ENCODE peak calls at places on chromosomes 6 and 20, in seven cellular contexts. L, V, G, T, X, O and I are unnamed samples.

GRCh38 chr6:9540534-9541126 is 874.2 kb downstream of the TFAP2A start:
- DNase-seq in G (no peak), T (peak; percentile 77), X (no peak), L (no peak), O (no peak), V (peak; percentile 8), I (no peak)

GRCh38 chr6:83183082-83183828 is 9.8 kb downstream of the PGM3 start:
- DNase-seq in O (no peak), T (peak; percentile 95), V (peak; percentile 10), X (no peak), L (no peak), G (no peak), I (peak; percentile 51)

GRCh38 chr6:87968435-87969278 is 79.0 kb upstream of the SPACA1 start:
- DNase-seq in T (peak; percentile 30), L (no peak), G (peak; percentile 74), O (no peak), V (no peak), X (no peak), I (peak; percentile 18)

GRCh38 chr6:24296944-24297343 is 60.9 kb downstream of the DCDC2 start:
- DNase-seq in T (no peak), L (no peak), X (no peak), G (no peak), V (no peak), O (no peak), I (no peak)

GRCh38 chr20:51528263-51529026 is 14.1 kb downstream of the NFATC2 start:
- DNase-seq in X (no peak), L (no peak), T (no peak), O (no peak), G (no peak), V (no peak), I (no peak)

GRCh38 chr6:3762852-3763251 is 11.3 kb upstream of the PXDC1 start:
- DNase-seq in G (no peak), L (no peak), X (no peak), T (no peak), V (no peak), O (no peak), I (no peak)

GRCh38 chr6:153965996-153966395 is 73.0 kb upstream of the OPRM1 start:
- DNase-seq in O (no peak), T (peak; percentile 6), V (no peak), X (no peak), L (no peak), G (no peak), I (no peak)

GRCh38 chr6:147621280-147621679 is 112.8 kb downstream of the SAMD5 start:
- DNase-seq in V (peak; percentile 5), L (no peak), G (no peak), X (no peak), O (no peak), T (no peak), I (peak; percentile 98)

GRCh38 chr6:146433881-146434741 is 109.5 kb upstream of the RAB32 start:
- DNase-seq in G (peak; percentile 65), T (peak; percentile 51), V (peak; percentile 27), O (no peak), L (no peak), X (no peak), I (no peak)

GRCh38 chr6:41601248-41601549 is 37.1 kb upstream of the MDFI start:
- DNase-seq in X (no peak), T (no peak), G (no peak), O (no peak), L (no peak), V (no peak), I (no peak)

GRCh38 chr20:56430471-56430870 is 18.4 kb downstream of the CASS4 start:
- DNase-seq in V (no peak), O (no peak), G (no peak), X (peak; percentile 64), L (no peak), T (peak; percentile 41), I (no peak)

GRCh38 chr20:52494244-52494643 is 302.7 kb upstream of the ZFP64 start:
- DNase-seq in V (peak; percentile 10), T (peak; percentile 99), L (peak; percentile 31), X (no peak), G (no peak), O (no peak), I (peak; percentile 76)

GRCh38 chr6:48016027-48016755 is 94.8 kb downstream of the PTCHD4 start:
- DNase-seq in L (no peak), G (no peak), X (no peak), V (no peak), T (no peak), O (no peak), I (no peak)

GRCh38 chr20:58306421-58307261 is 2.9 kb upstream of the RAB22A start:
- DNase-seq in G (peak; percentile 68), O (no peak), L (no peak), V (peak; percentile 67), X (peak; percentile 69), T (peak; percentile 50), I (peak; percentile 41)

GRCh38 chr6:51684603-51685002 is 402.8 kb downstream of the PKHD1 start:
- DNase-seq in O (no peak), V (no peak), T (no peak), X (no peak), G (no peak), L (no peak), I (no peak)

GRCh38 chr20:61436674-61437279 is 184.7 kb downstream of the CDH4 start:
- DNase-seq in V (no peak), G (peak; percentile 22), X (peak; percentile 49), L (no peak), T (peak; percentile 51), O (peak; percentile 40), I (no peak)

GRCh38 chr20:51220293-51220706 is 197.4 kb upstream of the KCNG1 start:
- DNase-seq in V (peak; percentile 6), L (peak; percentile 50), T (peak; percentile 49), X (no peak), O (no peak), G (peak; percentile 77), I (peak; percentile 46)

GRCh38 chr20:44362466-44362940 is 7.0 kb downstream of the HNF4A start:
- DNase-seq in G (no peak), L (no peak), T (peak; percentile 6), X (no peak), O (no peak), V (no peak), I (no peak)

GRCh38 chr6:10099648-10100047 is 315.2 kb downstream of the TFAP2A start:
- DNase-seq in L (no peak), V (peak; percentile 14), X (no peak), T (no peak), O (no peak), G (no peak), I (no peak)

GRCh38 chr20:24470031-24470781 is 777 bp downstream of the SYNDIG1 start:
- DNase-seq in O (no peak), X (no peak), V (no peak), L (no peak), G (no peak), T (peak; percentile 50), I (no peak)

GRCh38 chr6:113169484-113169883 is 687.7 kb upstream of the MARCKS start:
- DNase-seq in G (no peak), V (no peak), L (no peak), T (peak; percentile 47), O (no peak), X (no peak), I (no peak)

GRCh38 chr6:2917065-2917464 is 14.0 kb upstream of the SERPINB9 start:
- DNase-seq in V (no peak), X (no peak), O (no peak), G (no peak), L (no peak), T (no peak), I (no peak)

GRCh38 chr6:33936911-33937310 is 133.1 kb upstream of the MLN start:
- DNase-seq in X (no peak), G (no peak), T (no peak), V (no peak), L (no peak), O (no peak), I (no peak)

GRCh38 chr6:124008689-124009371 is 205.2 kb downstream of the NKAIN2 start:
- DNase-seq in O (no peak), V (no peak), X (no peak), T (no peak), G (no peak), L (no peak), I (no peak)

GRCh38 chr6:136873733-136874132 is 48.4 kb upstream of the SLC35D3 start:
- DNase-seq in T (peak; percentile 43), X (no peak), V (no peak), G (no peak), O (no peak), L (no peak), I (no peak)

DNA sequence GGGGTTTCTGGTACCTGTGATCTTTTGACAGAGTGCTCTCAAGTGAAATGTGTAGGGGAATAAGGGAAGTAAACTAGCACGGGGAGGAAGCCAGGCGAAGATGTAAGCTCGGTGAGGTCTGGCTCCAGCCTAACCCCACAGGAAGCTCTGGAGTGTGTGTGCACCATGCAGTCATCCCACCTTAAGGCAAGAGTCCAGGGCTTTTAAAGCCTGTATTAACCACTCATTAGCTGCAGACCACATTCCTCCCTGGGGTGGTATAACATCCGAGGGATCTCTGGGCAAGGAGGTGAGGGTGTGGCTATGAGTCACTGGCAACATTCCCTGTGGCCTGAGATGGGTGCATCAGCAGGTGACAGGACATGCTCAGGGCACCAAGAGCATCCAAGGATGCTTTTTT is 12.5 kb upstream of the RANBP9 start:
- DNase-seq in L (no peak), G (no peak), X (no peak), V (no peak), O (peak; percentile 27), T (peak; percentile 27), I (peak; percentile 61)
- H3K4me3 ChIP-seq in L (no peak overlapping the region), G (no peak overlapping the region), X (no peak overlapping the region), V (no peak overlapping the region), O (no peak overlapping the region), T (no peak overlapping the region), I (no peak overlapping the region)

DNA sequence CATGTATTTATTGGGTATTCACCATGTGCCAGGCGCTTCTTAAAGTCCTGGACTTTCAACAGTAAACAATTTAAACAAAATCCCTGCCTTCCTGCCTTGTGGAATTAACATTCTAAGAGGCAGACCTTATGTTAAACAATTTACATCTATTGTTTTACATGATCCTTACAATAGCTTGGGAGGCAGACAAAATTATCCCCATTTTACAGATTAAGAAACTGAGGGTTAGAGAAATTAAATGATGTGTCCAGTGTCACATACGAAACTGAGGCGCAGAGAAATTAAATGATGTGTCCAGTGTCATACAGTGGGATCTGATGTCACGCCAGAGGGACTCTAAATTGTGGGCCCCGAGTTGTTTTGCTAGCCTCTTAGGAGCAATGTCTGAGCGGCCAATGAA is 105.5 kb downstream of the TIAM2 start:
- DNase-seq in O (no peak), V (no peak), G (no peak), L (no peak), T (no peak), X (no peak), I (no peak)
- H3K36me3 ChIP-seq in O (no peaks in the 10 kb centered on the region), V (no peaks in the 10 kb centered on the region), G (no peaks in the 10 kb centered on the region), L (no peaks in the 10 kb centered on the region), T (no peaks in the 10 kb centered on the region), X (no peaks in the 10 kb centered on the region), I (no peaks in the 10 kb centered on the region)

DNA sequence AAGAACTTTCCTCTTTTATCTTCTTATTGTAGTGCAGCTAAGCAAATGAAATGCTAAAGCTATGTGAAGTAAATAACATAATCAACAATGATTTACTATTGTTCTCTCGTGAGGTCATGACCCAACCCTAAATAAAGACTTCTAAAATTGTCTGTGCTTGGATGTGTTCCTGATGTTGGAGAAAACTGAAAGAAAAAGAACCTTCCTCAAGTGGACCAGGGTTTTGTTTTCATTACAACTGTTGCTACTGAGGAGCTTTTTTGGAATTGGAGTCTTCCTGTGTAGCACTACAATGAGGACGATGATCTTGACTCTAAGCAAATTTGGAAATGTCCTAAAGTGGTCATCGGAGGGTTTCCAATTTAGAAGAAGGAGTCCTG is 59.7 kb upstream of the SUPT3H start:
- DNase-seq in T (no peak), O (no peak), L (no peak), G (no peak), X (no peak), V (no peak), I (no peak)
- H3K4me3 ChIP-seq in T (peak overlapping the region; percentile 59), O (no peak overlapping the region), L (no peak overlapping the region), G (no peak overlapping the region), X (no peak overlapping the region), V (no peak overlapping the region), I (no peak overlapping the region)

GRCh38 chr6:25351485-25351884 is 72.3 kb downstream of the CARMIL1 start:
- DNase-seq in O (no peak), G (no peak), T (no peak), V (no peak), X (no peak), L (no peak), I (no peak)
- H3K36me3 ChIP-seq in O (no peaks in the 10 kb centered on the region), G (no peaks in the 10 kb centered on the region), T (no peaks in the 10 kb centered on the region), V (no peaks in the 10 kb centered on the region), X (no peaks in the 10 kb centered on the region), L (no peaks in the 10 kb centered on the region), I (no peaks in the 10 kb centered on the region)